ENCODE peak calls at places on chromosomes 13 and 19, in eight cellular contexts. One of them, this sample, is unnamed.

GRCh38 chr13:104782741-104783140 is 1716.5 kb upstream of the SLC10A2 start:
- DNase-seq in stimulated activated CD4-positive, alpha-beta T cell treated with anti-CD3 and anti-CD28 coated beads, TNF-alpha, amount 100 ng/mL, for 24 hours: no peak
- DNase-seq in right atrium auricular region: no peak
- DNase-seq in T follicular helper cell: no peak
- DNase-seq in choroid plexus epithelial cell: peak
- DNase-seq in Right ventricle myocardium superior: no peak
- DNase-seq in lung: no peak
- DNase-seq in HEK293T: no peak
- DNase-seq in this sample: no peak

GRCh38 chr19:10339977-10340376 is 553 bp upstream of the ICAM3 start:
- DNase-seq in right atrium auricular region: no peak
- DNase-seq in Right ventricle myocardium superior: no peak
- DNase-seq in T follicular helper cell: no peak
- DNase-seq in lung: no peak
- DNase-seq in stimulated activated CD4-positive, alpha-beta T cell treated with anti-CD3 and anti-CD28 coated beads, TNF-alpha, amount 100 ng/mL, for 24 hours: no peak
- DNase-seq in choroid plexus epithelial cell: no peak
- DNase-seq in HEK293T: no peak
- DNase-seq in this sample: no peak

GRCh38 chr13:114154476-114154875 is 22.1 kb upstream of the RASA3 start:
- DNase-seq in T follicular helper cell: no peak
- DNase-seq in Right ventricle myocardium superior: no peak
- DNase-seq in choroid plexus epithelial cell: no peak
- DNase-seq in lung: no peak
- DNase-seq in HEK293T: no peak
- DNase-seq in stimulated activated CD4-positive, alpha-beta T cell treated with anti-CD3 and anti-CD28 coated beads, TNF-alpha, amount 100 ng/mL, for 24 hours: no peak
- DNase-seq in right atrium auricular region: no peak
- DNase-seq in this sample: no peak

GRCh38 chr19:45130888-45131615 is 29.7 kb downstream of the NKPD1 start:
- DNase-seq in choroid plexus epithelial cell: peak
- DNase-seq in stimulated activated CD4-positive, alpha-beta T cell treated with anti-CD3 and anti-CD28 coated beads, TNF-alpha, amount 100 ng/mL, for 24 hours: no peak
- DNase-seq in HEK293T: no peak
- DNase-seq in right atrium auricular region: no peak
- DNase-seq in T follicular helper cell: no peak
- DNase-seq in Right ventricle myocardium superior: no peak
- DNase-seq in lung: no peak
- DNase-seq in this sample: peak

GRCh38 chr19:50061650-50062049 is 35.8 kb downstream of the ZNF473 start:
- DNase-seq in T follicular helper cell: no peak
- DNase-seq in stimulated activated CD4-positive, alpha-beta T cell treated with anti-CD3 and anti-CD28 coated beads, TNF-alpha, amount 100 ng/mL, for 24 hours: no peak
- DNase-seq in right atrium auricular region: no peak
- DNase-seq in HEK293T: no peak
- DNase-seq in choroid plexus epithelial cell: no peak
- DNase-seq in Right ventricle myocardium superior: no peak
- DNase-seq in lung: no peak
- DNase-seq in this sample: no peak

GRCh38 chr19:36838784-36839324 is 667 bp upstream of the ZNF790 start:
- DNase-seq in lung: no peak
- DNase-seq in T follicular helper cell: no peak
- DNase-seq in choroid plexus epithelial cell: peak
- DNase-seq in HEK293T: no peak
- DNase-seq in right atrium auricular region: no peak
- DNase-seq in stimulated activated CD4-positive, alpha-beta T cell treated with anti-CD3 and anti-CD28 coated beads, TNF-alpha, amount 100 ng/mL, for 24 hours: no peak
- DNase-seq in Right ventricle myocardium superior: no peak
- DNase-seq in this sample: no peak

GRCh38 chr19:56348289-56348877 is 33.7 kb upstream of the ZSCAN5A start:
- DNase-seq in lung: no peak
- DNase-seq in HEK293T: no peak
- DNase-seq in choroid plexus epithelial cell: peak
- DNase-seq in right atrium auricular region: no peak
- DNase-seq in stimulated activated CD4-positive, alpha-beta T cell treated with anti-CD3 and anti-CD28 coated beads, TNF-alpha, amount 100 ng/mL, for 24 hours: no peak
- DNase-seq in T follicular helper cell: no peak
- DNase-seq in Right ventricle myocardium superior: no peak
- DNase-seq in this sample: no peak

GRCh38 chr19:47315125-47315821 is 5.6 kb downstream of the C5AR1 start:
- DNase-seq in T follicular helper cell: no peak
- DNase-seq in choroid plexus epithelial cell: peak
- DNase-seq in Right ventricle myocardium superior: peak
- DNase-seq in lung: peak
- DNase-seq in right atrium auricular region: peak
- DNase-seq in stimulated activated CD4-positive, alpha-beta T cell treated with anti-CD3 and anti-CD28 coated beads, TNF-alpha, amount 100 ng/mL, for 24 hours: peak
- DNase-seq in HEK293T: peak
- DNase-seq in this sample: peak

GRCh38 chr13:45238945-45239795 is 38.3 kb upstream of the KCTD4 start:
- DNase-seq in HEK293T: no peak
- DNase-seq in stimulated activated CD4-positive, alpha-beta T cell treated with anti-CD3 and anti-CD28 coated beads, TNF-alpha, amount 100 ng/mL, for 24 hours: no peak
- DNase-seq in Right ventricle myocardium superior: no peak
- DNase-seq in T follicular helper cell: no peak
- DNase-seq in choroid plexus epithelial cell: peak
- DNase-seq in lung: no peak
- DNase-seq in right atrium auricular region: no peak
- DNase-seq in this sample: no peak

GRCh38 chr19:51091895-51092873 is 9.5 kb upstream of the KLK14 start:
- DNase-seq in choroid plexus epithelial cell: no peak
- DNase-seq in right atrium auricular region: no peak
- DNase-seq in HEK293T: no peak
- DNase-seq in T follicular helper cell: no peak
- DNase-seq in lung: no peak
- DNase-seq in Right ventricle myocardium superior: no peak
- DNase-seq in stimulated activated CD4-positive, alpha-beta T cell treated with anti-CD3 and anti-CD28 coated beads, TNF-alpha, amount 100 ng/mL, for 24 hours: no peak
- DNase-seq in this sample: no peak

GRCh38 chr13:112176746-112177119 is 109.8 kb downstream of the SOX1 start:
- DNase-seq in choroid plexus epithelial cell: no peak
- DNase-seq in stimulated activated CD4-positive, alpha-beta T cell treated with anti-CD3 and anti-CD28 coated beads, TNF-alpha, amount 100 ng/mL, for 24 hours: no peak
- DNase-seq in HEK293T: no peak
- DNase-seq in right atrium auricular region: no peak
- DNase-seq in Right ventricle myocardium superior: no peak
- DNase-seq in lung: no peak
- DNase-seq in T follicular helper cell: no peak
- DNase-seq in this sample: no peak

GRCh38 chr13:80923907-80924306 is 583.0 kb upstream of the SPRY2 start:
- DNase-seq in HEK293T: peak
- DNase-seq in lung: no peak
- DNase-seq in Right ventricle myocardium superior: no peak
- DNase-seq in T follicular helper cell: no peak
- DNase-seq in right atrium auricular region: no peak
- DNase-seq in choroid plexus epithelial cell: peak
- DNase-seq in stimulated activated CD4-positive, alpha-beta T cell treated with anti-CD3 and anti-CD28 coated beads, TNF-alpha, amount 100 ng/mL, for 24 hours: no peak
- DNase-seq in this sample: no peak

GRCh38 chr13:113511361-113511760 is 20.9 kb upstream of the DCUN1D2 start:
- DNase-seq in right atrium auricular region: no peak
- DNase-seq in stimulated activated CD4-positive, alpha-beta T cell treated with anti-CD3 and anti-CD28 coated beads, TNF-alpha, amount 100 ng/mL, for 24 hours: no peak
- DNase-seq in lung: no peak
- DNase-seq in HEK293T: no peak
- DNase-seq in choroid plexus epithelial cell: no peak
- DNase-seq in T follicular helper cell: no peak
- DNase-seq in Right ventricle myocardium superior: no peak
- DNase-seq in this sample: no peak

GRCh38 chr19:30366282-30366681 is 5.9 kb upstream of the ZNF536 start:
- DNase-seq in Right ventricle myocardium superior: no peak
- DNase-seq in HEK293T: no peak
- DNase-seq in lung: no peak
- DNase-seq in right atrium auricular region: no peak
- DNase-seq in choroid plexus epithelial cell: no peak
- DNase-seq in T follicular helper cell: no peak
- DNase-seq in stimulated activated CD4-positive, alpha-beta T cell treated with anti-CD3 and anti-CD28 coated beads, TNF-alpha, amount 100 ng/mL, for 24 hours: no peak
- DNase-seq in this sample: no peak

GRCh38 chr19:35899547-35900214 is 659 bp downstream of the NFKBID start:
- DNase-seq in lung: peak
- DNase-seq in Right ventricle myocardium superior: peak
- DNase-seq in choroid plexus epithelial cell: peak
- DNase-seq in HEK293T: peak
- DNase-seq in stimulated activated CD4-positive, alpha-beta T cell treated with anti-CD3 and anti-CD28 coated beads, TNF-alpha, amount 100 ng/mL, for 24 hours: peak
- DNase-seq in right atrium auricular region: peak
- DNase-seq in T follicular helper cell: peak
- DNase-seq in this sample: peak

GRCh38 chr19:6987850-6988249 is 33.4 kb downstream of the MBD3L2B start:
- DNase-seq in choroid plexus epithelial cell: no peak
- DNase-seq in T follicular helper cell: no peak
- DNase-seq in stimulated activated CD4-positive, alpha-beta T cell treated with anti-CD3 and anti-CD28 coated beads, TNF-alpha, amount 100 ng/mL, for 24 hours: no peak
- DNase-seq in HEK293T: no peak
- DNase-seq in lung: no peak
- DNase-seq in right atrium auricular region: no peak
- DNase-seq in Right ventricle myocardium superior: no peak
- DNase-seq in this sample: no peak

GRCh38 chr13:52922961-52923360 is 74.5 kb upstream of the PCDH8 start:
- DNase-seq in T follicular helper cell: no peak
- DNase-seq in HEK293T: no peak
- DNase-seq in Right ventricle myocardium superior: no peak
- DNase-seq in choroid plexus epithelial cell: no peak
- DNase-seq in right atrium auricular region: no peak
- DNase-seq in lung: no peak
- DNase-seq in stimulated activated CD4-positive, alpha-beta T cell treated with anti-CD3 and anti-CD28 coated beads, TNF-alpha, amount 100 ng/mL, for 24 hours: no peak
- DNase-seq in this sample: no peak

GRCh38 chr13:47147784-47148062 is 250.9 kb upstream of the HTR2A start:
- DNase-seq in T follicular helper cell: no peak
- DNase-seq in right atrium auricular region: no peak
- DNase-seq in lung: no peak
- DNase-seq in stimulated activated CD4-positive, alpha-beta T cell treated with anti-CD3 and anti-CD28 coated beads, TNF-alpha, amount 100 ng/mL, for 24 hours: no peak
- DNase-seq in choroid plexus epithelial cell: no peak
- DNase-seq in HEK293T: no peak
- DNase-seq in Right ventricle myocardium superior: no peak
- DNase-seq in this sample: no peak

GRCh38 chr13:58085819-58086218 is 454.3 kb downstream of the PCDH17 start:
- DNase-seq in right atrium auricular region: no peak
- DNase-seq in Right ventricle myocardium superior: no peak
- DNase-seq in lung: no peak
- DNase-seq in T follicular helper cell: no peak
- DNase-seq in HEK293T: no peak
- DNase-seq in stimulated activated CD4-positive, alpha-beta T cell treated with anti-CD3 and anti-CD28 coated beads, TNF-alpha, amount 100 ng/mL, for 24 hours: no peak
- DNase-seq in choroid plexus epithelial cell: no peak
- DNase-seq in this sample: no peak

GRCh38 chr19:46718157-46718933 is 1.4 kb upstream of the PRKD2 start:
- DNase-seq in lung: no peak
- DNase-seq in right atrium auricular region: no peak
- DNase-seq in stimulated activated CD4-positive, alpha-beta T cell treated with anti-CD3 and anti-CD28 coated beads, TNF-alpha, amount 100 ng/mL, for 24 hours: peak
- DNase-seq in HEK293T: no peak
- DNase-seq in T follicular helper cell: peak
- DNase-seq in choroid plexus epithelial cell: peak
- DNase-seq in Right ventricle myocardium superior: peak
- DNase-seq in this sample: no peak